ENCODE peak calls at places on chromosomes 5 and 9, in eight cellular contexts. B is BJ; S is tibial artery; F is Panc1; N is lung; M is bronchial epithelial cell; G is CD8-positive, alpha-beta T cell; C is AG04450. L is an unnamed sample.

GRCh38 chr5:173919443-173919842 is 31.3 kb downstream of the CPEB4 start:
- DNase-seq in B (no peak), S (no peak), F (peak), N (no peak), M (peak), G (no peak), C (no peak), L (no peak)

GRCh38 chr5:139864716-139865483 is 69.3 kb downstream of the PSD2 start:
- DNase-seq in B (no peak), S (no peak), F (no peak), N (no peak), M (no peak), G (no peak), C (no peak), L (no peak)

GRCh38 chr9:36074870-36075532 is 38.3 kb downstream of the RECK start:
- DNase-seq in B (peak), S (peak), F (no peak), N (peak), M (peak), G (no peak), C (peak), L (peak)

GRCh38 chr9:110579763-110580255 is 268 bp upstream of the SVEP1 start:
- DNase-seq in B (peak), S (no peak), F (no peak), N (no peak), M (no peak), G (no peak), C (no peak), L (peak)

GRCh38 chr5:5288236-5288635 is 134.2 kb upstream of the ICE1 start:
- DNase-seq in B (no peak), S (no peak), F (no peak), N (no peak), M (peak), G (no peak), C (no peak), L (peak)

GRCh38 chr5:78720234-78720985 is 71.8 kb upstream of the LHFPL2 start:
- DNase-seq in B (no peak), S (no peak), F (no peak), N (peak), M (no peak), G (no peak), C (no peak), L (no peak)

GRCh38 chr5:35384658-35385057 is 154.4 kb upstream of the PRLR start:
- DNase-seq in B (no peak), S (no peak), F (no peak), N (no peak), M (no peak), G (no peak), C (no peak), L (no peak)

GRCh38 chr5:134000696-134001453 is 3.9 kb downstream of the VDAC1 start:
- DNase-seq in B (no peak), S (no peak), F (no peak), N (no peak), M (no peak), G (no peak), C (no peak), L (no peak)

GRCh38 chr5:36150676-36151433 is 832 bp downstream of the LMBRD2 start:
- DNase-seq in B (no peak), S (peak), F (peak), N (no peak), M (peak), G (no peak), C (no peak), L (peak)

GRCh38 chr5:151068571-151069197 is 12.2 kb downstream of the TNIP1 start:
- DNase-seq in B (no peak), S (no peak), F (no peak), N (no peak), M (no peak), G (no peak), C (no peak), L (no peak)

GRCh38 chr5:87246046-87246445 is 21.6 kb upstream of the RASA1 start:
- DNase-seq in B (no peak), S (no peak), F (no peak), N (no peak), M (no peak), G (no peak), C (no peak), L (no peak)

GRCh38 chr5:172602712-172603289 is 38.3 kb upstream of the NEURL1B start:
- DNase-seq in B (no peak), S (no peak), F (no peak), N (no peak), M (no peak), G (no peak), C (no peak), L (peak)

GRCh38 chr5:3594514-3595101 is 1.0 kb upstream of the IRX1 start:
- DNase-seq in B (no peak), S (peak), F (no peak), N (peak), M (no peak), G (no peak), C (no peak), L (peak)

GRCh38 chr9:74953235-74953741 is 576 bp upstream of the C9orf40 start:
- DNase-seq in B (peak), S (no peak), F (no peak), N (no peak), M (no peak), G (no peak), C (no peak), L (peak)

GRCh38 chr5:140877262-140877581 is 2.1 kb downstream of the PCDHA12 start:
- DNase-seq in B (no peak), S (no peak), F (no peak), N (no peak), M (no peak), G (no peak), C (no peak), L (no peak)

GRCh38 chr9:34403554-34404380 is 27.1 kb upstream of the MYORG start:
- DNase-seq in B (no peak), S (peak), F (peak), N (peak), M (peak), G (no peak), C (peak), L (peak)

GRCh38 chr9:121269030-121269887 is 1.3 kb downstream of the GSN start:
- DNase-seq in B (no peak), S (peak), F (no peak), N (no peak), M (peak), G (no peak), C (no peak), L (peak)

GRCh38 chr9:121266356-121266755 is 1.6 kb upstream of the GSN start:
- DNase-seq in B (no peak), S (no peak), F (no peak), N (no peak), M (no peak), G (no peak), C (no peak), L (no peak)

GRCh38 chr9:121267689-121268597 is at the start of gene GSN:
- DNase-seq in B (no peak), S (peak), F (no peak), N (peak), M (peak), G (no peak), C (no peak), L (peak)

GRCh38 chr9:121268598-121269029 is 652 bp downstream of the GSN start:
- DNase-seq in B (no peak), S (no peak), F (no peak), N (no peak), M (peak), G (no peak), C (no peak), L (no peak)

GRCh38 chr9:121266906-121267650 is 884 bp upstream of the GSN start:
- DNase-seq in B (no peak), S (peak), F (no peak), N (no peak), M (no peak), G (no peak), C (no peak), L (no peak)
- H3K4me3 ChIP-seq in B (no peak), S (peak), F (peak), N (no peak), M (no peak), G (peak), C (no peak), L (peak)

GRCh38 chr9:77455312-77455927 is 192.7 kb downstream of the GNA14 start:
- DNase-seq in B (no peak), S (no peak), F (no peak), N (no peak), M (peak), G (no peak), C (no peak), L (peak)
- TF ChIP-seq CTCF in B (peak), S (peak), F (peak), N (no peak), M (peak), G (peak), C (peak), L (peak)

GRCh38 chr5:129459485-129460120 is 495 bp upstream of the ADAMTS19 start:
- DNase-seq in B (no peak), S (no peak), F (no peak), N (no peak), M (no peak), G (no peak), C (no peak), L (peak)
- H3K4me3 ChIP-seq in B (peak), S (peak), F (peak), N (no peak), M (peak), G (no peak), C (no peak), L (peak)

DNA sequence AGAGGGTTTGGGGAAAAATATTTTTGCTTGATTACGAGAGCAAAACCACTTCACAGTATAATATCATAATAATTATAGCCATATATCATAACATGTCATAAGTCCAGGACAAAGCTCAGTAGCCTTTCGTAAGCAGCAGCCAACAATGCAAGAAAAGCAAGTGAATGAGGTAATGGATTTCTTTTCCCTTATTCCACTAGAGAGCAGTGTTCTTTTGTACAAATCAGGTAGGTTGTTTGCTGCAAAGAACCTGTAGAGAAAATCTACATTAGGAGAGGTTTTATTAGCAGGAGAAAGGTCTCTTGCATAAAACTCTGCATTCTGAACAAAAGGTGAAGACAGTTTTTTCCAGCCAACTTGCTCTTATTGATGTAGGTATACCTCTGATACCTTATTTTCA is 1033.4 kb downstream of the TLE4 start:
- DNase-seq in B (no peak), S (no peak), F (peak), N (no peak), M (peak), G (no peak), C (peak), L (peak)
- TF ChIP-seq CTCF in B (no peak), S (peak), F (no peak), N (no peak), M (peak), G (no peak), C (peak), L (peak)

GRCh38 chr9:101739311-101739710 is 864 bp upstream of the GRIN3A start:
- DNase-seq in B (no peak), S (no peak), F (no peak), N (no peak), M (no peak), G (no peak), C (no peak), L (no peak)

GRCh38 chr9:101737165-101737704 is 1.2 kb downstream of the GRIN3A start:
- DNase-seq in B (no peak), S (no peak), F (no peak), N (no peak), M (no peak), G (no peak), C (no peak), L (no peak)

GRCh38 chr9:101738566-101739183 is at the start of gene GRIN3A:
- DNase-seq in B (no peak), S (no peak), F (no peak), N (no peak), M (no peak), G (no peak), C (no peak), L (no peak)

GRCh38 chr9:101737705-101738565 is 512 bp downstream of the GRIN3A start:
- DNase-seq in B (no peak), S (no peak), F (no peak), N (no peak), M (no peak), G (no peak), C (no peak), L (no peak)

DNA sequence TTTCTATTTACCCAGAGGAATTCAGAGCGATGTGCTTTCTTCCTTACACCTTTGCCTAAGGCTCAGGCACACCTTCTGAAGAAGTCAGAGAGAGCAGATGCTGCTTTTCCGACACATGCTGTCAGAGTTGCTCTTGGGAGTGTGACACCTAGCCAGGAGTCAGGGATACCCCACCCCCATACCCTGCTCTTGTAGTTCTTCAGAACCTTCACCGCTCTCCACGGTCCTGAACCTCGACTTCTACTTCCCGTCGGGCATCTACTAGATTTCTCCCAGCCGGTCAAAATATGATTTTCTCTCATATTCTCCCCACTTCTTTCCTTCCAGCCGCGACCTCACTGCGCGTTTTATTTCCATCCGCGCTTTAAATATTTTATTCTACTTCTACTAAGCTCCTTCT is 1.7 kb downstream of the GRIN3A start:
- DNase-seq in B (no peak), S (no peak), F (no peak), N (no peak), M (peak), G (no peak), C (no peak), L (peak)
- H3K4me3 ChIP-seq in B (no peak), S (no peak), F (no peak), N (no peak), M (no peak), G (no peak), C (no peak), L (no peak)

GRCh38 chr9:78130004-78130403 is 98.4 kb upstream of the GNAQ start:
- DNase-seq in B (no peak), S (peak), F (no peak), N (no peak), M (peak), G (no peak), C (no peak), L (peak)
- TF ChIP-seq CTCF in B (no peak), S (no peak), F (peak), N (no peak), M (peak), G (no peak), C (peak), L (peak)

GRCh38 chr5:113692466-113693204 is 179.1 kb downstream of the YTHDC2 start:
- DNase-seq in B (no peak), S (no peak), F (no peak), N (no peak), M (no peak), G (no peak), C (no peak), L (no peak)
- H3K4me3 ChIP-seq in B (no peak), S (no peak), F (no peak), N (no peak), M (no peak), G (no peak), C (no peak), L (no peak)